ENCODE peak calls at places on chromosomes 12 and 14, in six cellular contexts. G, W, H, C, P and J are unnamed samples.

GRCh38 chr12:55931780-55932545 is 1.0 kb downstream of the DGKA start:
- DNase-seq in G (no peak), W (peak; percentile 74), H (no peak), C (peak; percentile 60), P (no peak), J (no peak)

GRCh38 chr12:117188121-117188665 is 2.1 kb downstream of the FBXO21 start:
- DNase-seq in G (no peak), W (no peak), H (no peak), C (no peak), P (no peak), J (no peak)

GRCh38 chr12:42213954-42214426 is 24.1 kb downstream of the YAF2 start:
- DNase-seq in G (no peak), W (peak; percentile 59), H (no peak), C (no peak), P (no peak), J (no peak)

GRCh38 chr14:94029250-94029649 is 3.1 kb downstream of the OTUB2 start:
- DNase-seq in G (no peak), W (no peak), H (no peak), C (no peak), P (no peak), J (no peak)

GRCh38 chr12:52395761-52396434 is 10.2 kb downstream of the KRT82 start:
- DNase-seq in G (peak; percentile 57), W (peak; percentile 33), H (peak; percentile 77), C (no peak), P (no peak), J (no peak)

GRCh38 chr12:3772380-3772779 is 19.5 kb upstream of the CRACR2A start:
- DNase-seq in G (no peak), W (no peak), H (no peak), C (no peak), P (no peak), J (no peak)

GRCh38 chr14:100581228-100582145 is 5.7 kb downstream of the BEGAIN start:
- DNase-seq in G (no peak), W (peak; percentile 6), H (no peak), C (no peak), P (no peak), J (no peak)

GRCh38 chr12:115385141-115385540 is 701.2 kb upstream of the TBX3 start:
- DNase-seq in G (peak; percentile 12), W (no peak), H (no peak), C (no peak), P (peak; percentile 38), J (no peak)

GRCh38 chr12:57215668-57216013 is 953 bp upstream of the NXPH4 start:
- DNase-seq in G (peak; percentile 29), W (no peak), H (no peak), C (peak; percentile 33), P (no peak), J (no peak)

GRCh38 chr12:42786400-42786799 is 196.9 kb upstream of the PRICKLE1 start:
- DNase-seq in G (no peak), W (no peak), H (no peak), C (no peak), P (no peak), J (no peak)

GRCh38 chr14:89616425-89617141 is 199.6 kb upstream of the FOXN3 start:
- DNase-seq in G (no peak), W (no peak), H (no peak), C (peak; percentile 41), P (no peak), J (peak; percentile 32)

GRCh38 chr12:6226701-6227096 is 26.5 kb downstream of the CD9 start:
- DNase-seq in G (peak; percentile 77), W (peak; percentile 68), H (no peak), C (no peak), P (no peak), J (no peak)

GRCh38 chr12:132788375-132789098 is 26.9 kb upstream of the ANKLE2 start:
- DNase-seq in G (no peak), W (no peak), H (no peak), C (no peak), P (no peak), J (no peak)

GRCh38 chr14:75495882-75496281 is 26.4 kb upstream of the BATF start:
- DNase-seq in G (no peak), W (no peak), H (no peak), C (no peak), P (no peak), J (no peak)

GRCh38 chr12:71303199-71303598 is 136.4 kb upstream of the LGR5 start:
- DNase-seq in G (peak; percentile 89), W (no peak), H (no peak), C (no peak), P (no peak), J (no peak)

GRCh38 chr12:103050273-103050672 is 92.8 kb downstream of the ASCL1 start:
- DNase-seq in G (no peak), W (no peak), H (no peak), C (no peak), P (no peak), J (no peak)

GRCh38 chr12:57270966-57271470 is 20.0 kb upstream of the STAC3 start:
- DNase-seq in G (no peak), W (no peak), H (no peak), C (no peak), P (no peak), J (no peak)

GRCh38 chr12:6226002-6226700 is 26.0 kb downstream of the CD9 start:
- DNase-seq in G (peak; percentile 90), W (peak; percentile 87), H (no peak), C (no peak), P (no peak), J (no peak)

GRCh38 chr12:18151036-18151435 is 61.0 kb upstream of the RERGL start:
- DNase-seq in G (no peak), W (no peak), H (no peak), C (no peak), P (no peak), J (no peak)

GRCh38 chr12:14403711-14404164 is 38.3 kb downstream of the ATF7IP start:
- DNase-seq in G (peak; percentile 59), W (no peak), H (no peak), C (no peak), P (no peak), J (no peak)

GRCh38 chr12:75854681-75855309 is 176.8 kb downstream of the PHLDA1 start:
- DNase-seq in G (no peak), W (no peak), H (no peak), C (no peak), P (no peak), J (no peak)

GRCh38 chr12:47414511-47414910 is 291.3 kb downstream of the RPAP3 start:
- DNase-seq in G (no peak), W (no peak), H (no peak), C (no peak), P (no peak), J (no peak)

GRCh38 chr14:53946404-53947400 is 9.9 kb downstream of the BMP4 start:
- DNase-seq in G (no peak), W (peak; percentile 58), H (no peak), C (no peak), P (no peak), J (no peak)

GRCh38 chr12:15625075-15625474 is 164.1 kb downstream of the EPS8 start:
- DNase-seq in G (no peak), W (no peak), H (no peak), C (no peak), P (no peak), J (no peak)

GRCh38 chr14:93089501-93090269 is 26.0 kb downstream of the ITPK1 start:
- DNase-seq in G (no peak), W (no peak), H (no peak), C (no peak), P (no peak), J (no peak)

GRCh38 chr14:64983439-64984310 is 3.0 kb upstream of the FNTB start:
- DNase-seq in G (peak; percentile 48), W (no peak), H (no peak), C (no peak), P (peak; percentile 19), J (no peak)

GRCh38 chr14:79057333-79057732 is 887.2 kb downstream of the NRXN3 start:
- DNase-seq in G (no peak), W (no peak), H (no peak), C (no peak), P (no peak), J (no peak)

GRCh38 chr12:89544730-89545184 is 18.9 kb upstream of the POC1B start:
- DNase-seq in G (no peak), W (no peak), H (no peak), C (no peak), P (no peak), J (no peak)

GRCh38 chr12:4434299-4434698 is 11.3 kb downstream of the FGF6 start:
- DNase-seq in G (no peak), W (no peak), H (no peak), C (no peak), P (no peak), J (no peak)

GRCh38 chr12:119695034-119695433 is 27.1 kb downstream of the PRKAB1 start:
- DNase-seq in G (no peak), W (no peak), H (peak; percentile 29), C (no peak), P (no peak), J (no peak)

GRCh38 chr14:73637830-73638229 is 7.0 kb upstream of the DNAL1 start:
- DNase-seq in G (no peak), W (no peak), H (no peak), C (no peak), P (no peak), J (no peak)

GRCh38 chr14:96257056-96257455 is 1.0 kb downstream of the BDKRB1 start:
- DNase-seq in G (no peak), W (no peak), H (no peak), C (no peak), P (no peak), J (no peak)
- H3K4me1 ChIP-seq in G (peaks cover 31% of the 10 kb centered on the region), W (no peaks in the 10 kb centered on the region), H (no peaks in the 10 kb centered on the region), C (no peaks in the 10 kb centered on the region), P (peaks cover 34% of the 10 kb centered on the region), J (no peaks in the 10 kb centered on the region)

DNA sequence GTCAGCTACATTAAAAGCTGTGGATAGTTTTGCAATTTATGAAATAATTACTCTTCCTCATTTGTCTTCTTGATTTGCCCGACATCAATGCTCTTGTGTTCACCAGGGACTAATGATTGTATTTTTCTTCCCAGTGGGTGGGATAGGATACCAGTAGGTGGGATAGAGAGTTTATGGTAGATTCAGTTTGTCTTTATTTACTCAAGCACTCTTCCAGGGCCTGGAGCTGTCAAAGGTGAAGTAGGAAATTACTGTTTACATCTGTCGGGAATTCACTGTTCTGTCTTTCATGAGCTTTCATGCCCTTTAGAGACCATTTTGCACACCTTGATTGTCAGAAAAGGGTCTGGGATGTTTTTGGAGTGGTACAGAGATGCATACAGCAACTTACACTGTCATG is 36.7 kb downstream of the ETV6 start:
- DNase-seq in G (no peak), W (no peak), H (no peak), C (no peak), P (no peak), J (no peak)
- H3K4me1 ChIP-seq in G (no peaks in the 10 kb centered on the region), W (peaks cover 2% of the 10 kb centered on the region), H (no peaks in the 10 kb centered on the region), C (no peaks in the 10 kb centered on the region), P (peaks cover 7% of the 10 kb centered on the region), J (no peaks in the 10 kb centered on the region)

DNA sequence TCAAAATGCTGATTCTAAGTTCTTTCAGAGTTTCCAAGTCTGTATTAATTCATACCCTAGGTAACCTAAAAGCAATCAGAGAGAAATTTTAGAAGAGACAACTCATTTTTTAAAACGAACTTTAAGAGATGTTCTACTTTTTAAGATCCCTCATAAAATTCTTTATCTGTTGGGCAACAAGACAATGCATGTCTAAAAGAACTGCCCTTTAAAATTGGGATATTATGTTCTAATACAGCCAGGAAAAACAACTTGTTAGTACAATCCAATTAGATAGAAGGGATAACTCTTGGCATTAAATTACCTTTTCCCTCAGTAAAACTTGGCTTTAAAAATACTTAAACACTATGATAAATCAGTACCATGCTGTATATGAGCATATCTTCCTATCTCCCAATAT is 15.6 kb downstream of the DICER1 start:
- DNase-seq in G (no peak), W (no peak), H (no peak), C (no peak), P (no peak), J (no peak)
- H3K4me1 ChIP-seq in G (peaks cover 10% of the 10 kb centered on the region), W (peaks cover 13% of the 10 kb centered on the region), H (no peaks in the 10 kb centered on the region), C (peaks cover 12% of the 10 kb centered on the region), P (peaks cover 17% of the 10 kb centered on the region), J (peaks cover 3% of the 10 kb centered on the region)

GRCh38 chr14:61401461-61401860 is 80.1 kb downstream of the PRKCH start:
- DNase-seq in G (no peak), W (no peak), H (no peak), C (no peak), P (no peak), J (no peak)
- H3K4me1 ChIP-seq in G (no peaks in the 10 kb centered on the region), W (no peaks in the 10 kb centered on the region), H (peaks cover 2% of the 10 kb centered on the region), C (no peaks in the 10 kb centered on the region), P (peaks cover 3% of the 10 kb centered on the region), J (peaks cover 53% of the 10 kb centered on the region)